ENCODE peak calls at places on chromosomes 7 and 10, in four cellular contexts. S is activated CD4-positive, CD25-positive, alpha-beta regulatory T cell treated with anti-CD3 and anti-CD28 coated beads, Interleukin-2, amount 50 U/mL, for 16 hours; Q is NCI-H1092 treated with DMSO at 0.1 percent for 48 hours; A is NCI-H510A treated with DMSO at 0.1 percent for 48 hours. F is an unnamed sample.

GRCh38 chr10:49080965-49081364 is 34.4 kb downstream of the VSTM4 start:
- DNase-seq in S (no peak), Q (no peak), A (no peak), F (no peak)

GRCh38 chr7:93817561-93817960 is 73.0 kb downstream of the TFPI2 start:
- DNase-seq in S (no peak), Q (no peak), A (no peak), F (peak)

GRCh38 chr7:107502797-107503196 is 32.9 kb downstream of the GPR22 start:
- DNase-seq in S (no peak), Q (no peak), A (no peak), F (no peak)

GRCh38 chr7:33495207-33495606 is 365.8 kb downstream of the BBS9 start:
- DNase-seq in S (no peak), Q (no peak), A (no peak), F (peak)

GRCh38 chr10:45557275-45557905 is 115.2 kb downstream of the ZFAND4 start:
- DNase-seq in S (no peak), Q (no peak), A (no peak), F (peak)

GRCh38 chr10:113576853-113577252 is 24.0 kb downstream of the HABP2 start:
- DNase-seq in S (no peak), Q (no peak), A (no peak), F (peak)

GRCh38 chr10:1841759-1842158 is 104.4 kb upstream of the ADARB2 start:
- DNase-seq in S (no peak), Q (no peak), A (no peak), F (no peak)

GRCh38 chr7:145036592-145037386 is 200.9 kb upstream of the TPK1 start:
- DNase-seq in S (no peak), Q (peak), A (peak), F (peak)

F was measured in choroid plexus epithelial cell.